ENCODE peak calls at places on chromosomes 11 and 22, in four cellular contexts. One of them, this sample, is unnamed.
A peak's percentile ranks its signal among the peaks of the same experiment; 100 is the strongest.

GRCh38 chr11:93821617-93822016 is 28.8 kb downstream of the VSTM5 start:
- DNase-seq in transverse colon: no peak
- DNase-seq in uterus: no peak
- DNase-seq in adrenal gland: no peak
- DNase-seq in this sample: no peak

GRCh38 chr11:129446572-129446971 is 70.9 kb downstream of the BARX2 start:
- DNase-seq in transverse colon: no peak
- DNase-seq in uterus: no peak
- DNase-seq in adrenal gland: no peak
- DNase-seq in this sample: no peak

GRCh38 chr11:65655570-65656332 is 7.0 kb downstream of the RELA start:
- DNase-seq in transverse colon: peak; percentile 8
- DNase-seq in uterus: peak; percentile 18
- DNase-seq in adrenal gland: peak; percentile 20
- DNase-seq in this sample: no peak

GRCh38 chr11:117221775-117222517 is 9.9 kb downstream of the PCSK7 start:
- DNase-seq in transverse colon: peak; percentile 67
- DNase-seq in uterus: peak; percentile 86
- DNase-seq in adrenal gland: peak; percentile 60
- DNase-seq in this sample: no peak

GRCh38 chr11:60899021-60899936 is 7.1 kb downstream of the PRPF19 start:
- DNase-seq in transverse colon: no peak
- DNase-seq in uterus: peak; percentile 34
- DNase-seq in adrenal gland: peak; percentile 40
- DNase-seq in this sample: no peak

GRCh38 chr11:133808393-133809140 is 36.7 kb downstream of the SPATA19 start:
- DNase-seq in transverse colon: no peak
- DNase-seq in uterus: no peak
- DNase-seq in adrenal gland: no peak
- DNase-seq in this sample: no peak

GRCh38 chr11:118194835-118195627 is 18.6 kb upstream of the SCN2B start:
- DNase-seq in transverse colon: peak; percentile 84
- DNase-seq in uterus: peak; percentile 90
- DNase-seq in adrenal gland: peak; percentile 36
- DNase-seq in this sample: peak; percentile 84

GRCh38 chr22:32998373-32998772 is 59.8 kb downstream of the SYN3 start:
- DNase-seq in transverse colon: no peak
- DNase-seq in uterus: no peak
- DNase-seq in adrenal gland: no peak
- DNase-seq in this sample: no peak

GRCh38 chr22:26579331-26579886 is 10.5 kb downstream of the TPST2 start:
- DNase-seq in transverse colon: peak; percentile 62
- DNase-seq in uterus: no peak
- DNase-seq in adrenal gland: no peak
- DNase-seq in this sample: no peak

GRCh38 chr11:283405-284080 is 5.3 kb downstream of the NLRP6 start:
- DNase-seq in transverse colon: no peak
- DNase-seq in uterus: no peak
- DNase-seq in adrenal gland: peak; percentile 10
- DNase-seq in this sample: no peak

GRCh38 chr22:44465563-44465962 is 32.5 kb downstream of the RTL6 start:
- DNase-seq in transverse colon: no peak
- DNase-seq in uterus: no peak
- DNase-seq in adrenal gland: no peak
- DNase-seq in this sample: no peak

GRCh38 chr11:86099727-86100320 is 30.9 kb upstream of the PICALM start:
- DNase-seq in transverse colon: peak; percentile 28
- DNase-seq in uterus: no peak
- DNase-seq in adrenal gland: no peak
- DNase-seq in this sample: no peak

GRCh38 chr22:17013396-17014100 is 5.5 kb upstream of the GAB4 start:
- DNase-seq in transverse colon: no peak
- DNase-seq in uterus: no peak
- DNase-seq in adrenal gland: no peak
- DNase-seq in this sample: no peak

GRCh38 chr11:1880746-1881441 is 10.8 kb downstream of the PRR33 start:
- DNase-seq in transverse colon: no peak
- DNase-seq in uterus: peak; percentile 14
- DNase-seq in adrenal gland: no peak
- DNase-seq in this sample: no peak

GRCh38 chr11:128837627-128838026 is 29.5 kb downstream of the KCNJ1 start:
- DNase-seq in transverse colon: no peak
- DNase-seq in uterus: no peak
- DNase-seq in adrenal gland: peak; percentile 31
- DNase-seq in this sample: no peak

GRCh38 chr22:39427751-39428596 is 28.4 kb downstream of the TAB1 start:
- DNase-seq in transverse colon: peak; percentile 40
- DNase-seq in uterus: no peak
- DNase-seq in adrenal gland: no peak
- DNase-seq in this sample: no peak

GRCh38 chr11:88434333-88434976 is 96.9 kb upstream of the CTSC start:
- DNase-seq in transverse colon: no peak
- DNase-seq in uterus: no peak
- DNase-seq in adrenal gland: no peak
- DNase-seq in this sample: no peak

GRCh38 chr22:46649176-46650077 is 29.2 kb downstream of the GRAMD4 start:
- DNase-seq in transverse colon: no peak
- DNase-seq in uterus: no peak
- DNase-seq in adrenal gland: peak; percentile 75
- DNase-seq in this sample: no peak

GRCh38 chr11:77854838-77855237 is 33.9 kb downstream of the AAMDC start:
- DNase-seq in transverse colon: no peak
- DNase-seq in uterus: no peak
- DNase-seq in adrenal gland: no peak
- DNase-seq in this sample: no peak

GRCh38 chr22:45977003-45977395 is at the start of gene WNT7B:
- DNase-seq in transverse colon: no peak
- DNase-seq in uterus: no peak
- DNase-seq in adrenal gland: no peak
- DNase-seq in this sample: peak; percentile 66

GRCh38 chr22:45781941-45782340 is 110.3 kb downstream of the ATXN10 start:
- DNase-seq in transverse colon: no peak
- DNase-seq in uterus: no peak
- DNase-seq in adrenal gland: no peak
- DNase-seq in this sample: no peak

GRCh38 chr11:94184861-94185260 is 56.2 kb downstream of the PANX1 start:
- DNase-seq in transverse colon: no peak
- DNase-seq in uterus: no peak
- DNase-seq in adrenal gland: no peak
- DNase-seq in this sample: no peak

GRCh38 chr22:50530857-50531545 is 1.2 kb upstream of the TYMP start:
- DNase-seq in transverse colon: peak; percentile 93
- DNase-seq in uterus: peak; percentile 82
- DNase-seq in adrenal gland: peak; percentile 79
- DNase-seq in this sample: peak; percentile 92

GRCh38 chr11:116170526-116171120 is 602.2 kb downstream of the BUD13 start:
- DNase-seq in transverse colon: peak; percentile 25
- DNase-seq in uterus: no peak
- DNase-seq in adrenal gland: no peak
- DNase-seq in this sample: no peak

GRCh38 chr22:18110194-18110943 is at the start of gene TUBA8:
- DNase-seq in transverse colon: peak; percentile 25
- DNase-seq in uterus: no peak
- DNase-seq in adrenal gland: peak; percentile 53
- DNase-seq in this sample: no peak

GRCh38 chr11:10566257-10566956 is 2.1 kb downstream of the LYVE1 start:
- DNase-seq in transverse colon: no peak
- DNase-seq in uterus: no peak
- DNase-seq in adrenal gland: no peak
- DNase-seq in this sample: no peak

GRCh38 chr11:65851083-65851579 is 6.8 kb downstream of the CFL1 start:
- DNase-seq in transverse colon: no peak
- DNase-seq in uterus: no peak
- DNase-seq in adrenal gland: no peak
- DNase-seq in this sample: no peak

GRCh38 chr11:127898422-127899365 is 688.7 kb downstream of the ETS1 start:
- DNase-seq in transverse colon: no peak
- DNase-seq in uterus: no peak
- DNase-seq in adrenal gland: no peak
- DNase-seq in this sample: no peak

GRCh38 chr11:63999349-64000025 is 13.2 kb downstream of the OTUB1 start:
- DNase-seq in transverse colon: peak; percentile 50
- DNase-seq in uterus: peak; percentile 56
- DNase-seq in adrenal gland: peak; percentile 42
- DNase-seq in this sample: peak; percentile 42

GRCh38 chr22:50165438-50166123 is 5.0 kb upstream of the PANX2 start:
- DNase-seq in transverse colon: no peak
- DNase-seq in uterus: no peak
- DNase-seq in adrenal gland: no peak
- DNase-seq in this sample: no peak

GRCh38 chr11:96015911-96016565 is 92.1 kb upstream of the MTMR2 start:
- DNase-seq in transverse colon: no peak
- DNase-seq in uterus: no peak
- DNase-seq in adrenal gland: no peak
- DNase-seq in this sample: no peak

GRCh38 chr11:123308077-123308476 is 113.0 kb upstream of the CLMP start:
- DNase-seq in transverse colon: no peak
- DNase-seq in uterus: no peak
- DNase-seq in adrenal gland: no peak
- DNase-seq in this sample: no peak

GRCh38 chr11:100895449-100895848 is 208.4 kb downstream of the ARHGAP42 start:
- DNase-seq in transverse colon: no peak
- DNase-seq in uterus: no peak
- DNase-seq in adrenal gland: no peak
- DNase-seq in this sample: no peak

GRCh38 chr11:68003846-68004550 is at the start of gene UNC93B1:
- DNase-seq in transverse colon: peak; percentile 93
- DNase-seq in uterus: peak; percentile 80
- DNase-seq in adrenal gland: peak; percentile 91
- DNase-seq in this sample: peak; percentile 92

DNA sequence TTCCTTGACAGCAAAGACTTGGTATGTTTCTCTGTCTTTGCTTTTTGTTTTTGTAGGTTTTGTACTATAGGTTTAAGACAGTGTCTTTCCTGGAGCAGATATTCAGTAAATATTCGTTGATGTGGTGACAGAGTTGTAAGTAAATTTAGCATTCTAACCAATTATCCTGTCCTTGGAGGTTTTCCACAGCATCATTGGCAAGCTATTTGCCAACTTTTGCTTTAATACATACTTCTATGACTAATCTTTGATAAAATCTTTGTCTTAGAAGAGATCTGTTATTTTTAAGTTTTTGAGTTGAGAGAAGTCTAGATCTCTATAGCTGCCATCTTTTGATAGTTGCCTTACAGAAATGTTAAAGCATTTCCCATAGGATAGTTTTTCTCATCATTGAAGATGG is 3.8 kb downstream of the USP47 start:
- DNase-seq in transverse colon: no peak
- DNase-seq in uterus: no peak
- DNase-seq in adrenal gland: no peak
- DNase-seq in this sample: no peak
- H3K4me3 ChIP-seq in transverse colon: no peak overlapping the region
- H3K4me3 ChIP-seq in uterus: no peak overlapping the region
- H3K4me3 ChIP-seq in adrenal gland: no peak overlapping the region
- H3K4me3 ChIP-seq in this sample: no peak overlapping the region

DNA sequence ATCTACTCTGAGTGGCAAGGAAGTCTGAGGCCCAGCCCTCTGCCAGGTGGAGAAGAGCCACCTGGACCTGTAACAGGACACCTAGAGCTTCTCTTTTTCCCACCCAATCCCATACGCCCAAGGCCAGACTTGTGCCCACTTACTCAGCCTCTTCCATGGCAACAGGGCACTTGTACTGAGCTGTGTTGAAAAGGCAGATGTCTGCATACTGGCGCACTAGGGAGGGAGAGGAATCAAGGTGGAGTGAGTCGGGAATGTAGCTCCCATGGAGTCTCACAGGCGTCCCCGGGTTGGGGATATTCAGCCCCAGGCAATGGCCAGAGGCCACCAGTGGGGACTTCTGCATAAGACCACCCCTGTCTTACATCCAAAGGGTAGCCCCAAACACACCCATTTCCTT is 36.1 kb downstream of the TPBGL start:
- DNase-seq in transverse colon: no peak
- DNase-seq in uterus: no peak
- DNase-seq in adrenal gland: peak; percentile 0
- DNase-seq in this sample: no peak
- H3K27ac ChIP-seq in transverse colon: peak overlapping the region; percentile 11
- H3K27ac ChIP-seq in uterus: no peak overlapping the region
- H3K27ac ChIP-seq in adrenal gland: no peak overlapping the region
- H3K27ac ChIP-seq in this sample: no peak overlapping the region

DNA sequence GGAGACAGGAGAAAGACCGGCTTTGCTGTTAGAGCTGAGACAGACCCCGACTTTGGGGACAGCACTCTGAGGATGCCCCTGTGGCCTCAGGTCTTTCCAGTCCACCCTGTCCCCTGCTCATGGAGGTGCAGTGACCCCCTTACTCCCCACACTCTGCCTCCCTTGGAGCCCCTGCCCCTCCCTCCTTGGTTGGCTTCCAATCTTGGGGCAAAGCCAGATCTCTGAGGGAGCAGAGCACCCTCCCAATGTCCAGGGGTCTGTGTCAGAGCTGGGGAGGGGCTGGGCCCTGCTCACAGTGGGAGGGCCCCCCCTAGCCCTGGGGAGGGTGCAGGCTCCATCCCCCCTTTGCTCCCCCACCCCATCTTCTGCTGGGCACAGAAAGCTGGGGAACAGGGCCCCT is 50.0 kb downstream of the IGLL1 start:
- DNase-seq in transverse colon: no peak
- DNase-seq in uterus: no peak
- DNase-seq in adrenal gland: no peak
- DNase-seq in this sample: no peak
- H3K4me3 ChIP-seq in transverse colon: no peak overlapping the region
- H3K4me3 ChIP-seq in uterus: no peak overlapping the region
- H3K4me3 ChIP-seq in adrenal gland: no peak overlapping the region
- H3K4me3 ChIP-seq in this sample: no peak overlapping the region

GRCh38 chr11:13391217-13391616 is 71.8 kb downstream of the BTBD10 start:
- DNase-seq in transverse colon: no peak
- DNase-seq in uterus: no peak
- DNase-seq in adrenal gland: no peak
- DNase-seq in this sample: no peak
- H3K27ac ChIP-seq in transverse colon: peak overlapping the region; percentile 71
- H3K27ac ChIP-seq in uterus: no peak overlapping the region
- H3K27ac ChIP-seq in adrenal gland: no peak overlapping the region
- H3K27ac ChIP-seq in this sample: no peak overlapping the region

GRCh38 chr22:40635940-40636379 is 559 bp downstream of the MRTFA start:
- DNase-seq in transverse colon: peak; percentile 33
- DNase-seq in uterus: no peak
- DNase-seq in adrenal gland: no peak
- DNase-seq in this sample: no peak

GRCh38 chr22:40637181-40638150 is 947 bp upstream of the MRTFA start:
- DNase-seq in transverse colon: peak; percentile 70
- DNase-seq in uterus: no peak
- DNase-seq in adrenal gland: no peak
- DNase-seq in this sample: peak; percentile 59

GRCh38 chr22:40638261-40638660 is 1.7 kb upstream of the MRTFA start:
- DNase-seq in transverse colon: no peak
- DNase-seq in uterus: no peak
- DNase-seq in adrenal gland: no peak
- DNase-seq in this sample: no peak

GRCh38 chr22:40635008-40635939 is 1.2 kb downstream of the MRTFA start:
- DNase-seq in transverse colon: no peak
- DNase-seq in uterus: peak; percentile 48
- DNase-seq in adrenal gland: no peak
- DNase-seq in this sample: no peak

GRCh38 chr22:40636380-40637180 is at the start of gene MRTFA:
- DNase-seq in transverse colon: peak; percentile 100
- DNase-seq in uterus: peak; percentile 100
- DNase-seq in adrenal gland: peak; percentile 100
- DNase-seq in this sample: peak; percentile 100
- H3K4me3 ChIP-seq in transverse colon: peak within 1 kb of the TSS; percentile 78
- H3K4me3 ChIP-seq in uterus: peak within 1 kb of the TSS; percentile 99
- H3K4me3 ChIP-seq in adrenal gland: peak within 1 kb of the TSS; percentile 97
- H3K4me3 ChIP-seq in this sample: peak within 1 kb of the TSS; percentile 90